ENCODE peak calls at places on chromosomes 3 and 15, in six cellular contexts. One of them, this sample, is unnamed.

GRCh38 chr3:10025205-10026083 is 793 bp upstream of the FANCD2 start:
- DNase-seq in posterior cingulate gyrus: no peak
- DNase-seq in NCI-H1092: no peak
- DNase-seq in fibroblast of mammary gland: no peak
- DNase-seq in M059J: no peak
- DNase-seq in adipocyte: no peak
- DNase-seq in this sample: no peak

GRCh38 chr15:83090465-83090864 is 17.0 kb upstream of the TM6SF1 start:
- DNase-seq in posterior cingulate gyrus: no peak
- DNase-seq in NCI-H1092: no peak
- DNase-seq in fibroblast of mammary gland: no peak
- DNase-seq in M059J: no peak
- DNase-seq in adipocyte: no peak
- DNase-seq in this sample: no peak

GRCh38 chr3:89955141-89955540 is 847.7 kb downstream of the EPHA3 start:
- DNase-seq in posterior cingulate gyrus: no peak
- DNase-seq in NCI-H1092: no peak
- DNase-seq in fibroblast of mammary gland: no peak
- DNase-seq in M059J: no peak
- DNase-seq in adipocyte: no peak
- DNase-seq in this sample: no peak

GRCh38 chr3:71536376-71536965 is 47.1 kb downstream of the FOXP1 start:
- DNase-seq in posterior cingulate gyrus: no peak
- DNase-seq in NCI-H1092: no peak
- DNase-seq in fibroblast of mammary gland: peak
- DNase-seq in M059J: peak
- DNase-seq in adipocyte: peak
- DNase-seq in this sample: no peak

GRCh38 chr3:47475029-47475569 is 642 bp downstream of the SCAP start:
- DNase-seq in posterior cingulate gyrus: no peak
- DNase-seq in NCI-H1092: no peak
- DNase-seq in fibroblast of mammary gland: peak
- DNase-seq in M059J: peak
- DNase-seq in adipocyte: peak
- DNase-seq in this sample: no peak

GRCh38 chr3:108292905-108293328 is 3.4 kb upstream of the HHLA2 start:
- DNase-seq in posterior cingulate gyrus: no peak
- DNase-seq in NCI-H1092: no peak
- DNase-seq in fibroblast of mammary gland: no peak
- DNase-seq in M059J: no peak
- DNase-seq in adipocyte: no peak
- DNase-seq in this sample: no peak

GRCh38 chr3:27730774-27731659 is 8.9 kb upstream of the EOMES start:
- DNase-seq in posterior cingulate gyrus: no peak
- DNase-seq in NCI-H1092: no peak
- DNase-seq in fibroblast of mammary gland: no peak
- DNase-seq in M059J: no peak
- DNase-seq in adipocyte: no peak
- DNase-seq in this sample: no peak

GRCh38 chr3:126851934-126852333 is 131.0 kb upstream of the PLXNA1 start:
- DNase-seq in posterior cingulate gyrus: no peak
- DNase-seq in NCI-H1092: no peak
- DNase-seq in fibroblast of mammary gland: no peak
- DNase-seq in M059J: no peak
- DNase-seq in adipocyte: no peak
- DNase-seq in this sample: no peak

GRCh38 chr3:46461971-46462910 is 2.5 kb downstream of the LTF start:
- DNase-seq in posterior cingulate gyrus: no peak
- DNase-seq in NCI-H1092: no peak
- DNase-seq in fibroblast of mammary gland: no peak
- DNase-seq in M059J: peak
- DNase-seq in adipocyte: peak
- DNase-seq in this sample: no peak